ENCODE peak calls at places on chromosomes 16 and 17, in four cellular contexts. Z, G, C and A are unnamed samples.

GRCh38 chr17:55202906-55203305 is 61.9 kb upstream of the HLF start:
- DNase-seq in Z (no peak), G (no peak), C (no peak), A (no peak)

GRCh38 chr17:8122391-8122922 is 1.4 kb downstream of the HES7 start:
- DNase-seq in Z (peak; percentile 5), G (peak; percentile 91), C (peak; percentile 55), A (no peak)

GRCh38 chr17:65198653-65199382 is 61.6 kb downstream of the RGS9 start:
- DNase-seq in Z (peak; percentile 84), G (peak; percentile 78), C (peak; percentile 73), A (peak; percentile 64)

GRCh38 chr17:41777579-41778188 is 8.8 kb downstream of the JUP start:
- DNase-seq in Z (peak; percentile 92), G (no peak), C (no peak), A (peak; percentile 50)

GRCh38 chr17:81160306-81160705 is 5.0 kb upstream of the PVALEF start:
- DNase-seq in Z (no peak), G (no peak), C (no peak), A (no peak)

GRCh38 chr16:30561212-30561816 is 3.1 kb upstream of the ZNF764 start:
- DNase-seq in Z (no peak), G (peak; percentile 69), C (no peak), A (peak; percentile 25)

GRCh38 chr17:37060966-37061365 is 112.2 kb downstream of the AATF start:
- DNase-seq in Z (no peak), G (no peak), C (no peak), A (peak; percentile 32)

GRCh38 chr16:89058812-89059211 is 34.8 kb upstream of the ACSF3 start:
- DNase-seq in Z (no peak), G (no peak), C (no peak), A (no peak)

GRCh38 chr16:85392756-85393673 is 220.1 kb upstream of the GSE1 start:
- DNase-seq in Z (no peak), G (no peak), C (no peak), A (no peak)

GRCh38 chr17:6456914-6457687 is 12.8 kb downstream of the PIMREG start:
- DNase-seq in Z (peak; percentile 56), G (no peak), C (no peak), A (peak; percentile 13)

GRCh38 chr16:68737046-68737729 is at the start of gene CDH1:
- DNase-seq in Z (peak; percentile 86), G (peak; percentile 98), C (no peak), A (peak; percentile 95)

GRCh38 chr16:56547949-56548567 is 16.8 kb upstream of the MT4 start:
- DNase-seq in Z (no peak), G (no peak), C (no peak), A (no peak)

GRCh38 chr16:87165885-87166284 is 151.3 kb downstream of the C16orf95 start:
- DNase-seq in Z (no peak), G (no peak), C (no peak), A (no peak)

GRCh38 chr17:69607162-69607834 is 192.8 kb downstream of the MAP2K6 start:
- DNase-seq in Z (peak; percentile 86), G (peak; percentile 80), C (peak; percentile 77), A (peak; percentile 62)

GRCh38 chr16:22188595-22189442 is 17.3 kb upstream of the EEF2K start:
- DNase-seq in Z (peak; percentile 85), G (peak; percentile 87), C (peak; percentile 87), A (peak; percentile 90)

GRCh38 chr16:28596840-28597691 is at the start of gene SULT1A2:
- DNase-seq in Z (no peak), G (peak; percentile 48), C (no peak), A (peak; percentile 95)

GRCh38 chr17:61467416-61468262 is 15.4 kb downstream of the TBX4 start:
- DNase-seq in Z (peak; percentile 59), G (peak; percentile 79), C (peak; percentile 9), A (no peak)

GRCh38 chr16:85333337-85333736 is 221.1 kb upstream of the CIBAR2 start:
- DNase-seq in Z (no peak), G (no peak), C (no peak), A (no peak)

GRCh38 chr16:9821970-9822369 is 360.3 kb downstream of the GRIN2A start:
- DNase-seq in Z (no peak), G (peak; percentile 47), C (no peak), A (no peak)

GRCh38 chr17:28573521-28573920 is 2.2 kb upstream of the PIGS start:
- DNase-seq in Z (no peak), G (no peak), C (no peak), A (no peak)

GRCh38 chr17:42676424-42677011 is at the start of gene PLEKHH3:
- DNase-seq in Z (no peak), G (peak; percentile 66), C (peak; percentile 43), A (no peak)

GRCh38 chr17:49635121-49635520 is 42.8 kb downstream of the SPOP start:
- DNase-seq in Z (no peak), G (no peak), C (no peak), A (no peak)
- H3K4me1 ChIP-seq in Z (peaks cover 13% of the 10 kb centered on the region), G (peaks cover 10% of the 10 kb centered on the region), C (peaks cover 7% of the 10 kb centered on the region), A (no peaks in the 10 kb centered on the region)

DNA sequence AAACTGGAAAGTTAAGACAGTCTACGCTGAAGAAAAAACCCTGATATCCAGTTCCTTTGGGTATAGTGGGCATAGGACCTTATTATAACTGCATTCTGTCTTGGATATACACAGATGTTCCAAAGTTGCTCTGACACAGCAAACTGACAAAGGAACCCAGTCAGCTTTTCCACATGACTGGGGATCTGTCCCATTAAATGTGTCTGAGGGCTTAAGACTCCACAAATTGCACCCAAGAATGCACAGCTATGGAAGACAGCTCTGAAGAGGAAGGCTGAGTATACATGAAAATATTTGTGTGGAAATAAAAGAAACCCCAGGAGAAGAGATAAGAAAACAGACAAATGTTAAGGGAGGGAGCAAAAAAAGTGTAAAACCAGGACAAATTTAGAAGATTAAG is 114.1 kb downstream of the SPAG9 start:
- DNase-seq in Z (no peak), G (no peak), C (peak; percentile 26), A (no peak)
- H3K27ac ChIP-seq in Z (no peak overlapping the region), G (no peak overlapping the region), C (no peak overlapping the region), A (no peak overlapping the region)

DNA sequence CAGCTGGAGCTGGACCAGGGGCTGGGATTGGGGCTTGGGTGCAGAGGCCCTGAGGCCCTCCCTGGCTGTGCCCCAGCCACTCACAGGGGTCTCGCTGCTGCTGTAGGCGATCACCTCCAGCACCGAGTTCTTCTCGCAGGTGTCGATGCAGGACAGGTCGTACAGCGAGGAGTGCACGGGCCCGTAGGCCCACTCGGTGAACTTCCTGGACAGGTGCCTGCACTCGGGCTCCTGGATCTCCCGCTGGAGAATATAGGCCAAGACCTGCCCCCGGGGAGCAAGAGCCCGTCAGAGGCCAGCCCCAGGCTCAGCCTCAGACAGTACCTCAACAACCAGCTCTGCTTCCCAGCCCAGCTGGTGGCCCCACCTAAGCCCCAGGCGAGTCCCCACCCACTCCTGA is 21.1 kb downstream of the TRPV1 start:
- DNase-seq in Z (no peak), G (no peak), C (no peak), A (no peak)
- H3K4me1 ChIP-seq in Z (no peaks in the 10 kb centered on the region), G (no peaks in the 10 kb centered on the region), C (no peaks in the 10 kb centered on the region), A (no peaks in the 10 kb centered on the region)

DNA sequence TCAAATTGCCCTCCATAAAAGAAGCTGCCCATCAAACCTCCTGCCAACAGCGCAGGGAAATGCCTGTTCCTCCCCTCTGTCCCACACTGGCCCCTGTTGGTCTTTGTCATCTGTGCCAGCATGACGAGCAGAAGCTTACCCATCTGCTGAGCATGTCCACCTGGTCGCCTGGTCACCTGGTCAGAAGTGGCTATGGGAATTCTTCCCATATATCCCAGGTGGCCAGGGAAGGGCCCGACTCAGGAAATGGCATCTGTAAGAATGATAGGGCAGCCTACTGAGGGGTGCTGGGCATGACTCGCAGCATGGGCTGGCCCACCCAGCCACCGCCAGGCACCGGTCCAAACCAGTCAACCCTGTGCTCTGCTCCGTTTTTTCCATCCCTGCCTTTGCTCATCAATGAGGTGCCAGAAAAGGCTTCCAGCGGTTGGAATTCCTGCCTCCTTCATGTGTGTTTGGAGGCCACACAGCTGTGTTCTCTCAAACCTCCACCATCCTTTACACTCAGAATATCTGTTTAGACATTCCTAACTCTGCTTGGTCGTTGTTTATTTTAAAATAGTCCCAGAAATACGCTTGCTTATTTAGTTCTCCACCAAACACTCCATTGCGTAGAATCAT is 145.2 kb downstream of the CLEC16A start:
- DNase-seq in Z (no peak), G (no peak), C (no peak), A (no peak)
- H3K27ac ChIP-seq in Z (no peak overlapping the region), G (no peak overlapping the region), C (no peak overlapping the region), A (peak overlapping the region; percentile 76)

GRCh38 chr17:57832299-57832698 is 17.5 kb downstream of the MRPS23 start:
- DNase-seq in Z (no peak), G (no peak), C (no peak), A (no peak)

GRCh38 chr17:57833597-57833939 is 16.3 kb downstream of the MRPS23 start:
- DNase-seq in Z (no peak), G (no peak), C (no peak), A (no peak)

GRCh38 chr17:57835333-57835900 is 14.4 kb downstream of the MRPS23 start:
- DNase-seq in Z (no peak), G (no peak), C (no peak), A (no peak)

GRCh38 chr17:57832711-57833596 is 16.9 kb downstream of the MRPS23 start:
- DNase-seq in Z (peak; percentile 80), G (peak; percentile 92), C (peak; percentile 84), A (peak; percentile 75)

DNA sequence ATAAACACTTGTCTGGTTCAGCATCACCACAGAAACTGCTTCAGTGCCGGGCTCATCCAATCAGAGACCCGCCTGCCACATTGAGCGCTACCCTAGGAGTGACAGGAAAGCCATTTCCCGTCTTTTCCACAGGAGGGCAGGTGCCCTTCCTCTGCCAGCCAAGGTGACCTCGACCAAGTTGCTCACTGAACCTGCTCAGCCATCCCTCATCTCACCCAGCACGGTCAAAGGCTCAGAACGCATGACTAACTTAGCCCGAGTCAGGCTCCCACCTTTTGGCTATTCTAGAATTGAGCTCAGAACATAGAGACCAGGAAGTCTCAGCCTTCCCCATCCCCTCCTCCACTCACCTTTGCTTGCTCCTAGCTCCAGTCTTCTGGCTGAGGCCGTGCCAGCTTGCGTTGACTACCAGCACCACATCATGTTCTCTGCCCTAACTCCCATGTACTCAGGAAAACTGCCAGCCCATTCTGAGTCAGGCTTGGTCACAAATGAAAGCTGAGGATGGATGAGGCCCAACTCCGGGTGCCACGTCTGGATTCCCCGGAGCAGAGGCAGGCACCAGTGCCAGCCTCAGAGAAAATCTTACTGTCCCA is 15.6 kb downstream of the MRPS23 start:
- DNase-seq in Z (peak; percentile 96), G (peak; percentile 78), C (no peak), A (peak; percentile 39)
- H3K4me1 ChIP-seq in Z (peaks cover 27% of the 10 kb centered on the region), G (peaks cover 15% of the 10 kb centered on the region), C (peaks cover 10% of the 10 kb centered on the region), A (no peaks in the 10 kb centered on the region)

GRCh38 chr16:65793781-65794180 is 572.7 kb upstream of the CDH5 start:
- DNase-seq in Z (no peak), G (no peak), C (no peak), A (no peak)
- H3K27ac ChIP-seq in Z (no peak overlapping the region), G (no peak overlapping the region), C (no peak overlapping the region), A (no peak overlapping the region)